ENCODE peak calls at places on chromosomes 1 and 21, in six cellular contexts. X is AG04450, H is heart right ventricle, C is right lobe of liver, Y is fibroblast of lung, L is spleen. B is an unnamed sample.
A peak's percentile ranks its signal among the peaks of the same experiment; 100 is the strongest.

GRCh38 chr1:9843576-9843945 is 19.8 kb upstream of the CLSTN1 start:
- DNase-seq in C (no peak), L (peak; percentile 68), X (no peak), Y (no peak), H (no peak), B (no peak)

GRCh38 chr1:36297062-36297461 is 9.1 kb upstream of the SH3D21 start:
- DNase-seq in C (no peak), H (no peak), X (no peak), L (no peak), Y (no peak), B (no peak)

GRCh38 chr1:18197299-18197698 is 89.7 kb downstream of the IGSF21 start:
- DNase-seq in X (no peak), L (no peak), C (no peak), Y (no peak), H (no peak), B (no peak)

GRCh38 chr1:107531065-107531908 is 390.4 kb downstream of the NTNG1 start:
- DNase-seq in L (no peak), H (no peak), X (no peak), Y (no peak), C (no peak), B (no peak)

GRCh38 chr21:42672699-42673458 is 19.5 kb downstream of the PDE9A start:
- DNase-seq in C (peak; percentile 73), L (no peak), Y (peak; percentile 89), X (no peak), H (no peak), B (no peak)

GRCh38 chr1:112393634-112393976 is 2.4 kb upstream of the CTTNBP2NL start:
- DNase-seq in H (no peak), X (no peak), Y (peak; percentile 41), L (no peak), C (no peak), B (no peak)

GRCh38 chr21:33961061-33961460 is 45.5 kb upstream of the ATP5PO start:
- DNase-seq in Y (no peak), C (no peak), H (no peak), L (no peak), X (no peak), B (no peak)

GRCh38 chr1:152997911-152998310 is 3.6 kb upstream of the SPRR3 start:
- DNase-seq in C (no peak), Y (no peak), H (no peak), L (no peak), X (no peak), B (no peak)

GRCh38 chr1:36884029-36884701 is 150.2 kb downstream of the GRIK3 start:
- DNase-seq in Y (no peak), X (no peak), C (no peak), H (no peak), L (no peak), B (peak; percentile 15)

GRCh38 chr21:30935121-30935888 is 53.9 kb upstream of the KRTAP11-1 start:
- DNase-seq in Y (no peak), X (no peak), L (no peak), C (no peak), H (no peak), B (no peak)

GRCh38 chr1:56547977-56548376 is 31.4 kb downstream of the PLPP3 start:
- DNase-seq in Y (no peak), L (no peak), C (peak; percentile 97), X (no peak), H (peak; percentile 34), B (no peak)

GRCh38 chr1:56550132-56550531 is 29.2 kb downstream of the PLPP3 start:
- DNase-seq in H (no peak), X (no peak), Y (no peak), L (no peak), C (no peak), B (no peak)

GRCh38 chr1:56545711-56546110 is 33.7 kb downstream of the PLPP3 start:
- DNase-seq in X (no peak), C (peak; percentile 97), Y (no peak), L (no peak), H (no peak), B (no peak)

GRCh38 chr1:56547473-56547872 is 31.9 kb downstream of the PLPP3 start:
- DNase-seq in H (no peak), Y (no peak), C (no peak), L (no peak), X (no peak), B (no peak)

DNA sequence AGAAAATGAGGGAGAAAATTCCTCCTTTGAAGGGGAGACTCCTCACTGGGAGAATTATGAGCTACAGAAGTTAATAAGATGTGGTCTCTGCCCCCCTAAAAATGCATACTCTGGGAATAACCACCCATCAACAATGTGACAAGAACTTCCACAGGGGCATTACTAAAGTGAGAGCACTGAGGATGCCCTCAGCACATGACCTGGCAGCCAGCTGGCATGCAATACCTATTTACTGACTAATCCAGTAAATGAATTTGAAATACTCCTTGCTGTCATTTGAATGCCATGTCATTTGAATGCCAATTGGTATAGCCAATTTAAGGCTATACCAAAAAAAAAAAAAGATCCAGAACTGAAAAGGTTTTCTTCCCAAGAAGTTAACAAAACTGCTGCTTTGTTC is 30.8 kb downstream of the PLPP3 start:
- DNase-seq in Y (no peak), X (no peak), C (peak; percentile 72), L (no peak), H (no peak), B (no peak)
- H3K4me3 ChIP-seq in Y (no peak overlapping the region), X (no peak overlapping the region), C (no peak overlapping the region), L (no peak overlapping the region), H (no peak overlapping the region), B (no peak overlapping the region)

DNA sequence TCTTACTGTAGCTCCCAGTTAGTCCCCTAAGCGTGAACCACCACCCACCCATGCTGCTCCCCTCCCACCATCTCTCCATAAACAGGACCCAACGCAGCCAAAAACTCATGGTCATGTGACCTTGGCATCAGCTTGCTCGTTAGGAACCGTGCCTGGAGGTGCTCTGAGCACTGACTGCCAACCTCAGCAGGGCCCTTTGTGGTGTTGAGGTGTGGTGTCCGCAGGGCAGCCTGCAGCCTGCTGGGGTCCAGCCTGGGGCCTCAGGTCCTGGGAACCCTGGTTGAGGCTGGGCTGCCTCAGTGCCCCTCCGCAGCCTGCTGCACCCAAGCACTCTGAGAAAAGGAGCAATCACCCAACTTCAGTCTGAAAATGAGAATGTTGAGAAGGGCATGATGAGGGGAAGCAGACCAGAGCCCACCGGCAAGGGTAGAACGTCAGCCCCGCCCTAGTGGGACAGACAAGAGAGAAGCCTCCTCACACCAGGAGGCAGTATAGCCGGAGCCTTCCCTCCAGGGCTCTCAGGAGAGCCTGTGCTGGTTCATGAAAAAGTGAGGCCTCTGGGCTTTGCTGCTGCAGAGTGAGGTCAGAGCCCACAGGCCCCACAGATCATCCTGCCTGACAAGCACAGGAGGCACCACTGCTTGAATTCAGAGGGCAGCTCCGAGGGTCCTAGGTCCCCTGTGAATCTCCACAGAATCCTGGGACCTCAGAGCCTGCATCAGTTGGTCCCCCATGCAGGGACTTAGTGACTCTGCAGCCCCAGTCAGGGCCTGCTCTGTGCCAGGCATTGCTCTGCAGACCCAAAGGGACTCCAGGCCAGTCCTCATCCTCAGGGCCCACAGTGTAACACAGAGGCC is 4.9 kb upstream of the COL6A2 start:
- DNase-seq in X (no peak), L (no peak), C (no peak), Y (no peak), H (no peak), B (no peak)
- TF ChIP-seq CTCF in X (peak; percentile 34), L (no peak), C (no peak), Y (peak; percentile 11), H (no peak), B (no peak)

GRCh38 chr1:224502459-224503160 is 68.0 kb upstream of the WDR26 start:
- DNase-seq in X (no peak), C (no peak), H (peak; percentile 21), L (no peak), Y (no peak), B (no peak)
- H3K27ac ChIP-seq in X (peak overlapping the region; percentile 82), C (peak overlapping the region; percentile 75), H (peak overlapping the region; percentile 58), L (peak overlapping the region; percentile 71), Y (peak overlapping the region; percentile 18), B (peak overlapping the region; percentile 68)

DNA sequence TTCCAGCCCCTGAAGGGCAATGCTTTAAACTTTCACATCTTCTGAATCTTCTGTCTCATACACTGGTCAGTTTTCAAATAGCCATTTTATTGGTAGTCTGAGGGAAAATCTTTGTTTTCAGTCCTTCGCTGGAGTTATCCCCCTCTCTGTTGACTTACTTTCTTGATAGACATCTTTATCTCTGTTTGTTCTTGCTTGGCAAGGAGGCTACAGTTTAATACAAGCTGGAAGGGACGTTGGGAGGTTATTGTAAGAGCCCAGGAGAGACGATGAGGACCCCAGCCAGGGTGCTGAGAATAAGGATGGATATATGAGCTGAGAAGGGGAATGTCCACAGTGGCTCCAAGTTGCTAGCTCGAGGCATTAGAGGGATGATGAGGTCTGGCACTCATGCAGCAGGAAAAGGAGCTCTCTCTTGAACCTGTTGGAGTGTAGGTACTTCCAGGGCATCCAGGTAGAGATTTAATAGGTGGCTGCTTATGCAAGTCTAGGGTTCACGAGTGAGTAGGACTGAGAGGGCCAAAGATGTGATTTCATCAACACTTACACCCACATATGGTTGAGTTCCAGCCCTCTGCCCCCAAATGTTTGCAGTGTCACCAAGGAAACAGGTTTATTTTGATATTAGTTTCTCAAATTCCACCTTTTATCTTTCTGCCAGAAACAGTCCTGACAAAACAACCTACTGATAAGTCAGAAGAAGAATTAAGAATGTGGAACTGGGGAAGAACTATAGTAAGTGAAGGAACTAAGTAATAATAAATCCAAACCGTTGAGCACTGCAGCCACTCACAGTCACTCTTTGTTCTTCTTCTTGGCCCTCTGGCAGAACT is 237.3 kb upstream of the PROX1 start:
- DNase-seq in H (no peak), L (no peak), C (no peak), Y (no peak), X (no peak), B (no peak)
- H3K4me3 ChIP-seq in H (no peak overlapping the region), L (no peak overlapping the region), C (no peak overlapping the region), Y (no peak overlapping the region), X (no peak overlapping the region), B (no peak overlapping the region)

GRCh38 chr1:6035719-6036118 is 10.0 kb upstream of the KCNAB2 start:
- DNase-seq in C (no peak), L (no peak), X (no peak), H (no peak), Y (no peak), B (no peak)

GRCh38 chr1:6033124-6033523 is 12.6 kb upstream of the KCNAB2 start:
- DNase-seq in C (no peak), Y (no peak), H (no peak), L (no peak), X (no peak), B (no peak)

GRCh38 chr1:6033986-6034749 is 11.5 kb upstream of the KCNAB2 start:
- DNase-seq in H (peak; percentile 47), X (no peak), Y (no peak), C (no peak), L (peak; percentile 86), B (peak; percentile 89)

GRCh38 chr1:6035265-6035664 is 10.4 kb upstream of the KCNAB2 start:
- DNase-seq in L (no peak), X (no peak), C (no peak), Y (no peak), H (no peak), B (no peak)

GRCh38 chr1:6034750-6035096 is 11.0 kb upstream of the KCNAB2 start:
- DNase-seq in C (no peak), Y (no peak), L (no peak), H (no peak), X (no peak), B (no peak)
- TF ChIP-seq CTCF in C (no peak), Y (no peak), L (peak; percentile 31), H (no peak), X (no peak), B (no peak)

DNA sequence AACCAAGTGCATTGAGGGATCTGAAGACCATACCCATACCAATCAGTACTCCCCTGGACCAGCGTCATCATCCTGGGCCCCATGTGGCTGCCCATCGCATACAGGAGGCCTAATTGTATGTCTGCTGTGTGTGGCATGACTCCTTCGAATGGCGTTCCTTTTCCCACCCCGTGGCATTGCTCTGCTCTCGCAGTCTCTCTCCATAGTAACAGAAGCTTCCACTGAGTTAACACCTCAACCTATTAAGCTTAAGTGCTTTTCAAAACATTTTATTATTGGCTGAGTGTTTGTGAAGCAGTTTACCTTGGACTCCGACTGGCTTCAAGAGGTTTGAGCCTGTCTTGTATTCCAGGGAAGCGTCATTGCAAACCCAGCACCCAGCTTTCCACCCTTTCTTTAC is 187.1 kb upstream of the LMO4 start:
- DNase-seq in C (no peak), X (no peak), L (no peak), H (no peak), Y (no peak), B (no peak)
- H3K27ac ChIP-seq in C (no peak overlapping the region), X (no peak overlapping the region), L (no peak overlapping the region), H (no peak overlapping the region), Y (no peak overlapping the region), B (no peak overlapping the region)